ENCODE peak calls at places on chromosomes 5 and 9, in five cellular contexts. P, D, N, R and Y are unnamed samples.

GRCh38 chr9:87401681-87402080 is 96.0 kb upstream of the DAPK1 start:
- DNase-seq in R (no peak), P (no peak), D (no peak), N (no peak), Y (no peak)

GRCh38 chr9:26658476-26658875 is 234.1 kb downstream of the CAAP1 start:
- DNase-seq in R (no peak), N (no peak), D (no peak), P (no peak), Y (no peak)

GRCh38 chr9:95138474-95138873 is 179.0 kb downstream of the FANCC start:
- DNase-seq in P (no peak), N (no peak), D (no peak), R (no peak), Y (peak; percentile 33)

GRCh38 chr9:68505681-68506409 is 34.8 kb downstream of the TMEM252 start:
- DNase-seq in D (no peak), P (no peak), N (peak; percentile 29), R (no peak), Y (no peak)

GRCh38 chr9:91192379-91192775 is 169.3 kb downstream of the AUH start:
- DNase-seq in D (no peak), P (no peak), N (peak; percentile 49), R (no peak), Y (peak; percentile 75)

GRCh38 chr9:96009690-96010477 is 134.4 kb downstream of the ERCC6L2 start:
- DNase-seq in N (no peak), P (no peak), R (no peak), D (no peak), Y (no peak)

GRCh38 chr5:15446552-15446951 is 53.4 kb upstream of the FBXL7 start:
- DNase-seq in R (no peak), D (no peak), N (no peak), P (no peak), Y (no peak)

GRCh38 chr9:125646222-125647100 is 60.5 kb downstream of the MAPKAP1 start:
- DNase-seq in P (no peak), D (no peak), R (no peak), N (no peak), Y (no peak)

GRCh38 chr5:88269222-88269771 is 652 bp upstream of the TMEM161B start:
- DNase-seq in P (no peak), D (no peak), N (no peak), R (no peak), Y (peak; percentile 32)

GRCh38 chr9:696332-697090 is 145.0 kb upstream of the DMRT1 start:
- DNase-seq in N (peak; percentile 42), D (no peak), P (no peak), R (no peak), Y (no peak)

GRCh38 chr9:21993893-21994525 is at the start of gene CDKN2A:
- DNase-seq in R (peak; percentile 49), D (peak; percentile 17), P (peak; percentile 59), N (no peak), Y (no peak)

GRCh38 chr5:135033026-135033861 is 784 bp downstream of the PITX1 start:
- DNase-seq in R (no peak), P (peak; percentile 61), N (no peak), D (no peak), Y (no peak)

GRCh38 chr9:22238809-22239684 is 207.6 kb upstream of the DMRTA1 start:
- DNase-seq in R (no peak), N (no peak), P (no peak), D (no peak), Y (peak; percentile 12)

GRCh38 chr9:70411141-70411929 is 3.1 kb downstream of the KLF9 start:
- DNase-seq in R (peak; percentile 82), D (peak; percentile 32), N (peak; percentile 60), P (peak; percentile 27), Y (peak; percentile 39)

GRCh38 chr9:133761641-133762248 is 23.6 kb upstream of the SARDH start:
- DNase-seq in P (no peak), R (no peak), D (no peak), N (peak; percentile 7), Y (no peak)